ENCODE peak calls at places on chromosomes 5 and 9, in nine cellular contexts. One of them, this sample, is unnamed.

GRCh38 chr5:127976525-127976924 is 107.0 kb upstream of the SLC12A2 start:
- DNase-seq in Calu3: no peak
- DNase-seq in Jurkat, Clone E6-1: no peak
- DNase-seq in RPMI7951: no peak
- DNase-seq in head of caudate nucleus: no peak
- DNase-seq in HT-29: no peak
- DNase-seq in effector memory CD8-positive, alpha-beta T cell: no peak
- DNase-seq in putamen: no peak
- DNase-seq in mucosa of gallbladder: no peak
- DNase-seq in this sample: no peak

GRCh38 chr5:180143656-180144364 is 65.2 kb downstream of the RASGEF1C start:
- DNase-seq in RPMI7951: no peak
- DNase-seq in effector memory CD8-positive, alpha-beta T cell: no peak
- DNase-seq in Jurkat, Clone E6-1: no peak
- DNase-seq in head of caudate nucleus: no peak
- DNase-seq in mucosa of gallbladder: no peak
- DNase-seq in Calu3: no peak
- DNase-seq in putamen: no peak
- DNase-seq in HT-29: no peak
- DNase-seq in this sample: no peak

GRCh38 chr5:73853091-73853490 is 227.1 kb downstream of the ARHGEF28 start:
- DNase-seq in Calu3: peak; percentile 61
- DNase-seq in mucosa of gallbladder: no peak
- DNase-seq in HT-29: no peak
- DNase-seq in effector memory CD8-positive, alpha-beta T cell: no peak
- DNase-seq in Jurkat, Clone E6-1: no peak
- DNase-seq in head of caudate nucleus: no peak
- DNase-seq in RPMI7951: peak; percentile 88
- DNase-seq in putamen: no peak
- DNase-seq in this sample: no peak

GRCh38 chr5:150540615-150541396 is 32.9 kb downstream of the NDST1 start:
- DNase-seq in Calu3: no peak
- DNase-seq in effector memory CD8-positive, alpha-beta T cell: no peak
- DNase-seq in putamen: no peak
- DNase-seq in HT-29: no peak
- DNase-seq in RPMI7951: peak; percentile 93
- DNase-seq in head of caudate nucleus: no peak
- DNase-seq in mucosa of gallbladder: peak; percentile 80
- DNase-seq in Jurkat, Clone E6-1: no peak
- DNase-seq in this sample: no peak

GRCh38 chr9:121835581-121836381 is 184.3 kb downstream of the DAB2IP start:
- DNase-seq in HT-29: no peak
- DNase-seq in putamen: no peak
- DNase-seq in effector memory CD8-positive, alpha-beta T cell: no peak
- DNase-seq in mucosa of gallbladder: no peak
- DNase-seq in RPMI7951: no peak
- DNase-seq in Calu3: no peak
- DNase-seq in Jurkat, Clone E6-1: no peak
- DNase-seq in head of caudate nucleus: no peak
- DNase-seq in this sample: no peak

GRCh38 chr5:155293605-155294178 is 280.1 kb downstream of the KIF4B start:
- DNase-seq in Jurkat, Clone E6-1: no peak
- DNase-seq in mucosa of gallbladder: no peak
- DNase-seq in head of caudate nucleus: no peak
- DNase-seq in HT-29: no peak
- DNase-seq in RPMI7951: no peak
- DNase-seq in Calu3: no peak
- DNase-seq in effector memory CD8-positive, alpha-beta T cell: no peak
- DNase-seq in putamen: no peak
- DNase-seq in this sample: peak; percentile 59

GRCh38 chr5:24832021-24832420 is 187.2 kb upstream of the CDH10 start:
- DNase-seq in effector memory CD8-positive, alpha-beta T cell: no peak
- DNase-seq in HT-29: no peak
- DNase-seq in Calu3: no peak
- DNase-seq in putamen: no peak
- DNase-seq in Jurkat, Clone E6-1: no peak
- DNase-seq in head of caudate nucleus: no peak
- DNase-seq in mucosa of gallbladder: no peak
- DNase-seq in RPMI7951: no peak
- DNase-seq in this sample: no peak

GRCh38 chr5:154243736-154244135 is 53.2 kb downstream of the GALNT10 start:
- DNase-seq in effector memory CD8-positive, alpha-beta T cell: no peak
- DNase-seq in head of caudate nucleus: no peak
- DNase-seq in HT-29: no peak
- DNase-seq in Jurkat, Clone E6-1: no peak
- DNase-seq in RPMI7951: no peak
- DNase-seq in mucosa of gallbladder: no peak
- DNase-seq in putamen: no peak
- DNase-seq in Calu3: no peak
- DNase-seq in this sample: no peak

GRCh38 chr5:157370967-157371366 is 89.0 kb upstream of the NIPAL4 start:
- DNase-seq in effector memory CD8-positive, alpha-beta T cell: no peak
- DNase-seq in Calu3: no peak
- DNase-seq in Jurkat, Clone E6-1: no peak
- DNase-seq in mucosa of gallbladder: no peak
- DNase-seq in HT-29: no peak
- DNase-seq in RPMI7951: peak; percentile 82
- DNase-seq in head of caudate nucleus: no peak
- DNase-seq in putamen: no peak
- DNase-seq in this sample: no peak

GRCh38 chr9:109683521-109683920 is 96.5 kb upstream of the PALM2AKAP2 start:
- DNase-seq in mucosa of gallbladder: no peak
- DNase-seq in HT-29: no peak
- DNase-seq in Jurkat, Clone E6-1: no peak
- DNase-seq in effector memory CD8-positive, alpha-beta T cell: no peak
- DNase-seq in putamen: no peak
- DNase-seq in head of caudate nucleus: no peak
- DNase-seq in RPMI7951: peak; percentile 67
- DNase-seq in Calu3: no peak
- DNase-seq in this sample: no peak

GRCh38 chr5:172765766-172766286 is 5.2 kb downstream of the DUSP1 start:
- DNase-seq in putamen: no peak
- DNase-seq in Jurkat, Clone E6-1: no peak
- DNase-seq in Calu3: no peak
- DNase-seq in effector memory CD8-positive, alpha-beta T cell: no peak
- DNase-seq in HT-29: peak; percentile 47
- DNase-seq in RPMI7951: peak; percentile 10
- DNase-seq in head of caudate nucleus: no peak
- DNase-seq in mucosa of gallbladder: no peak
- DNase-seq in this sample: no peak

GRCh38 chr5:2157372-2157771 is 274.6 kb upstream of the IRX4 start:
- DNase-seq in putamen: no peak
- DNase-seq in head of caudate nucleus: no peak
- DNase-seq in effector memory CD8-positive, alpha-beta T cell: no peak
- DNase-seq in Jurkat, Clone E6-1: no peak
- DNase-seq in HT-29: no peak
- DNase-seq in RPMI7951: no peak
- DNase-seq in mucosa of gallbladder: no peak
- DNase-seq in Calu3: no peak
- DNase-seq in this sample: no peak

GRCh38 chr9:3997492-3997891 is 302.4 kb downstream of the GLIS3 start:
- DNase-seq in effector memory CD8-positive, alpha-beta T cell: no peak
- DNase-seq in mucosa of gallbladder: no peak
- DNase-seq in head of caudate nucleus: no peak
- DNase-seq in putamen: no peak
- DNase-seq in Calu3: no peak
- DNase-seq in HT-29: no peak
- DNase-seq in Jurkat, Clone E6-1: no peak
- DNase-seq in RPMI7951: no peak
- DNase-seq in this sample: no peak

GRCh38 chr5:150230842-150231241 is 41.0 kb downstream of the SLC6A7 start:
- DNase-seq in putamen: peak; percentile 76
- DNase-seq in effector memory CD8-positive, alpha-beta T cell: no peak
- DNase-seq in RPMI7951: no peak
- DNase-seq in Jurkat, Clone E6-1: no peak
- DNase-seq in head of caudate nucleus: no peak
- DNase-seq in HT-29: no peak
- DNase-seq in mucosa of gallbladder: no peak
- DNase-seq in Calu3: no peak
- DNase-seq in this sample: no peak

GRCh38 chr9:20623021-20623747 is 885 bp upstream of the MLLT3 start:
- DNase-seq in head of caudate nucleus: peak; percentile 53
- DNase-seq in RPMI7951: no peak
- DNase-seq in Calu3: peak; percentile 21
- DNase-seq in Jurkat, Clone E6-1: no peak
- DNase-seq in mucosa of gallbladder: peak; percentile 26
- DNase-seq in putamen: peak; percentile 42
- DNase-seq in HT-29: no peak
- DNase-seq in effector memory CD8-positive, alpha-beta T cell: peak; percentile 66
- DNase-seq in this sample: peak; percentile 70

GRCh38 chr5:149301049-149301743 is 29.5 kb downstream of the AFAP1L1 start:
- DNase-seq in Jurkat, Clone E6-1: no peak
- DNase-seq in putamen: no peak
- DNase-seq in head of caudate nucleus: no peak
- DNase-seq in RPMI7951: no peak
- DNase-seq in effector memory CD8-positive, alpha-beta T cell: no peak
- DNase-seq in Calu3: no peak
- DNase-seq in mucosa of gallbladder: no peak
- DNase-seq in HT-29: no peak
- DNase-seq in this sample: no peak

GRCh38 chr5:160293901-160294561 is 18.3 kb downstream of the CCNJL start:
- DNase-seq in effector memory CD8-positive, alpha-beta T cell: no peak
- DNase-seq in RPMI7951: peak; percentile 12
- DNase-seq in Calu3: no peak
- DNase-seq in HT-29: no peak
- DNase-seq in Jurkat, Clone E6-1: peak; percentile 20
- DNase-seq in mucosa of gallbladder: no peak
- DNase-seq in head of caudate nucleus: peak; percentile 7
- DNase-seq in putamen: no peak
- DNase-seq in this sample: no peak